ENCODE peak calls at places on chromosomes 5 and 9, in five cellular contexts. P, D, J, K and G are unnamed samples.

GRCh38 chr9:97406620-97407177 is 5.2 kb upstream of the TDRD7 start:
- DNase-seq in K (no peak), D (no peak), P (no peak), J (no peak), G (no peak)

GRCh38 chr5:32210151-32210550 is 36.0 kb upstream of the GOLPH3 start:
- DNase-seq in D (no peak), K (no peak), J (no peak), P (no peak), G (no peak)

GRCh38 chr9:136726631-136727191 is 14.3 kb downstream of the DIPK1B start:
- DNase-seq in P (peak; percentile 58), J (peak; percentile 70), D (peak; percentile 36), K (peak; percentile 37), G (peak; percentile 87)

GRCh38 chr9:94490465-94490864 is 64.4 kb upstream of the PCAT7 start:
- DNase-seq in J (no peak), P (peak; percentile 3), K (no peak), D (no peak), G (no peak)

GRCh38 chr5:132364319-132364718 is 5.2 kb upstream of the SLC22A5 start:
- DNase-seq in D (no peak), J (no peak), P (peak; percentile 93), K (peak; percentile 88), G (no peak)

GRCh38 chr9:88056876-88057275 is 81.4 kb downstream of the SPATA31C2 start:
- DNase-seq in J (no peak), P (peak; percentile 28), D (no peak), K (peak; percentile 65), G (no peak)

GRCh38 chr9:116218399-116218798 is 64.8 kb downstream of the PAPPA start:
- DNase-seq in J (no peak), D (no peak), P (no peak), K (no peak), G (no peak)

GRCh38 chr9:72826954-72827953 is 125.6 kb downstream of the ALDH1A1 start:
- DNase-seq in D (no peak), P (peak; percentile 20), K (no peak), J (no peak), G (no peak)

GRCh38 chr9:116504893-116505480 is 182.1 kb upstream of the TRIM32 start:
- DNase-seq in D (no peak), P (no peak), K (no peak), J (no peak), G (peak; percentile 31)

GRCh38 chr5:179342577-179342976 is 2.7 kb downstream of the ADAMTS2 start:
- DNase-seq in P (peak; percentile 91), D (no peak), J (no peak), K (no peak), G (no peak)

GRCh38 chr5:130096488-130096887 is 192.2 kb downstream of the CHSY3 start:
- DNase-seq in D (no peak), J (no peak), K (no peak), P (no peak), G (no peak)

GRCh38 chr5:122169350-122170103 is 40.2 kb downstream of the ZNF474 start:
- DNase-seq in P (no peak), J (no peak), K (no peak), D (no peak), G (no peak)
- TF ChIP-seq CTCF in P (no peak), J (no peak), K (no peak), D (no peak), G (no peak)

DNA sequence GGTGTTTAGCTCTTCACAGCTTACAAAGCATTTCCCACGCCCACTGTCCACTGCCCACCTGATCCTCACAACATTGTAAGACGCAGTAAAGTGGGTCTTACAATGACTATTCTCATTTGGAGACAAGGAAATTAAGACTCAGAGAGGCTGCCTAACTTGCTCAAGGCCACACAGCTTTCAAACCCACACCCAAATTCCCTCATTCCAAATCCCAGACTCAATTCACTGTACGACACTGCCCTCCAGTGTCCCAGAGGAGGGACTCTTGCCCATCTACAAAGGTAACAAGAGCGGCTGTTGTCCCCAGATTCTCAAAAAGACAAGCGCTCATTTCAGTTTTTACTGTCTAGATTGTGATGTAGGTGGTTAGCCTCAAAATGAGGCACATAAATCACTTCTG is 184.6 kb downstream of the ACTL7B start:
- DNase-seq in P (peak; percentile 72), D (no peak), K (peak; percentile 58), J (no peak), G (no peak)
- TF ChIP-seq CTCF in P (peak; percentile 58), D (no peak), K (peak; percentile 68), J (no peak), G (no peak)

GRCh38 chr9:22308177-22308576 is 138.4 kb upstream of the DMRTA1 start:
- DNase-seq in K (no peak), D (no peak), J (no peak), P (no peak), G (no peak)
- TF ChIP-seq CTCF in K (no peak), D (no peak), J (no peak), P (no peak), G (no peak)

GRCh38 chr5:67038817-67039603 is 157.6 kb downstream of the CD180 start:
- DNase-seq in P (peak; percentile 86), J (no peak), D (no peak), K (peak; percentile 55), G (no peak)

GRCh38 chr5:67043789-67044511 is 152.6 kb downstream of the CD180 start:
- DNase-seq in J (no peak), P (no peak), K (no peak), D (no peak), G (no peak)

GRCh38 chr5:67047180-67047579 is 149.4 kb downstream of the CD180 start:
- DNase-seq in D (no peak), K (no peak), J (no peak), P (no peak), G (no peak)

GRCh38 chr5:67045816-67046740 is 150.5 kb downstream of the CD180 start:
- DNase-seq in D (no peak), P (no peak), J (no peak), K (no peak), G (no peak)

GRCh38 chr5:67042586-67043133 is 153.9 kb downstream of the CD180 start:
- DNase-seq in K (no peak), J (no peak), P (peak; percentile 22), D (no peak), G (no peak)
- TF ChIP-seq CTCF in K (no peak), J (no peak), P (no peak), D (no peak), G (no peak)

GRCh38 chr9:122379340-122379739 is 8.5 kb downstream of the PTGS1 start:
- DNase-seq in D (no peak), K (no peak), J (peak; percentile 46), P (peak; percentile 59), G (no peak)
- TF ChIP-seq CTCF in D (no peak), K (peak; percentile 65), J (peak; percentile 63), P (no peak), G (peak; percentile 11)